ENCODE peak calls at places on chromosome 6, in nine cellular contexts. F is HCT116, S is GM23338, T is MM.1S, C is neural progenitor cell, L is GM23248, D is hepatocyte, R is PC-3, N is SK-N-SH. M is an unnamed sample.

GRCh38 chr6:88908598-88909548 is 54.5 kb downstream of the RNGTT start:
- DNase-seq in F (no peak), S (no peak), T (no peak), C (no peak), L (no peak), D (no peak), R (no peak), N (no peak), M (no peak)

GRCh38 chr6:1348675-1349074 is 36.8 kb downstream of the FOXQ1 start:
- DNase-seq in F (no peak), S (peak), T (no peak), C (peak), L (peak), D (no peak), R (no peak), N (no peak), M (no peak)

GRCh38 chr6:124961784-124962611 is at the start of gene RNF217:
- DNase-seq in F (no peak), S (peak), T (peak), C (peak), L (peak), D (peak), R (peak), N (peak), M (no peak)

GRCh38 chr6:53309059-53309896 is 39.5 kb downstream of the ELOVL5 start:
- DNase-seq in F (no peak), S (no peak), T (peak), C (no peak), L (peak), D (no peak), R (peak), N (peak), M (peak)

GRCh38 chr6:72760130-72760793 is 138.4 kb downstream of the KCNQ5 start:
- DNase-seq in F (no peak), S (no peak), T (no peak), C (no peak), L (peak), D (no peak), R (no peak), N (no peak), M (no peak)

GRCh38 chr6:42279144-42279781 is 61.6 kb upstream of the MRPS10 start:
- DNase-seq in F (no peak), S (no peak), T (no peak), C (no peak), L (peak), D (peak), R (peak), N (no peak), M (peak)

GRCh38 chr6:10749734-10750133 is 2.1 kb downstream of the TMEM14B start:
- DNase-seq in F (no peak), S (no peak), T (no peak), C (no peak), L (no peak), D (peak), R (no peak), N (no peak), M (no peak)

GRCh38 chr6:70133246-70133645 is 169.6 kb downstream of the COL9A1 start:
- DNase-seq in F (no peak), S (no peak), T (no peak), C (no peak), L (no peak), D (no peak), R (no peak), N (no peak), M (no peak)

GRCh38 chr6:119308048-119308570 is 41.5 kb downstream of the MAN1A1 start:
- DNase-seq in F (peak), S (peak), T (no peak), C (no peak), L (peak), D (peak), R (peak), N (no peak), M (no peak)

GRCh38 chr6:137334884-137335283 is 115.7 kb upstream of the IFNGR1 start:
- DNase-seq in F (no peak), S (no peak), T (no peak), C (no peak), L (no peak), D (no peak), R (no peak), N (no peak), M (no peak)
- TF ChIP-seq EZH2phosphoT487 in F (no peak), S (no peak), T (no peak), C (no peak), L (no peak), D (no peak), R (no peak), N (no peak), M (no peak)

GRCh38 chr6:108958900-108959770 is 110.9 kb downstream of the ARMC2 start:
- DNase-seq in F (no peak), S (peak), T (peak), C (no peak), L (no peak), D (no peak), R (no peak), N (no peak), M (peak)

GRCh38 chr6:108953681-108954080 is 105.5 kb downstream of the ARMC2 start:
- DNase-seq in F (no peak), S (no peak), T (no peak), C (no peak), L (peak), D (no peak), R (no peak), N (no peak), M (no peak)

GRCh38 chr6:108952776-108953486 is 104.7 kb downstream of the ARMC2 start:
- DNase-seq in F (no peak), S (no peak), T (no peak), C (no peak), L (peak), D (no peak), R (no peak), N (no peak), M (no peak)

GRCh38 chr6:108957221-108957620 is 109.0 kb downstream of the ARMC2 start:
- DNase-seq in F (no peak), S (no peak), T (no peak), C (peak), L (no peak), D (no peak), R (no peak), N (no peak), M (no peak)

DNA sequence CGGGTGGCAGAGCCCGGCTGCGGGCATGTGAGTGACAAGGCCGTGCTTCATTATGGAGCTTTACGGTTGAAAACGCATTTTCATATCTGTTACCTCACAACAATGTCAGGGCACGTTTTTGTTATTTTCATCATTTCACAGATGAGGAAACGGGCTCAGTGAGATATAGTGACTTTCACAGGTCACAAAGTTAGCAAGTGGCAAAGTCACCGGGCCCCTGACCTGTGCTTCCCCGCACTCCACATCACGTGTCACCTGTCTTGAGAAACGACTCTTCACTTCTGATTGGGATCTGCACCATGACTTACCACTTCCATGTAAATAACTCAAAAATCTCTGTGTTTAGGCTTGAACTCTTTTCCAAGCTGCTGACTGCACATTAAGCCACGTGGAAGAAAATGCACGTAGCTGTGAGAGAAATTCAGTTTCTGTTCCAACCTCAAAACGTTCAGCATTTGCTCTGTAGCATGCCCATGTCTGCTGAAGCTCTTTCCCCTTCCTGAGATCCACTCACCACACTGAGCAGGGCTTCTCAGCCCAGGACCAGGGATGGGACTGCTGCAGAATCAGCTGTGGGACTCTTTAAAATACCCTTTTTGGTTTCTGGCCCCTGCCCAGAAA is 107.2 kb downstream of the ARMC2 start:
- DNase-seq in F (no peak), S (no peak), T (peak), C (no peak), L (no peak), D (no peak), R (no peak), N (no peak), M (no peak)
- H3K4me2 ChIP-seq in F (no peak), S (no peak), T (peak), C (no peak), L (no peak), D (no peak), R (no peak), N (no peak), M (no peak)

GRCh38 chr6:90384720-90385119 is 88.1 kb upstream of the BACH2 start:
- DNase-seq in F (no peak), S (peak), T (no peak), C (peak), L (no peak), D (no peak), R (no peak), N (no peak), M (peak)

GRCh38 chr6:90386796-90387390 is 90.2 kb upstream of the BACH2 start:
- DNase-seq in F (no peak), S (no peak), T (no peak), C (no peak), L (no peak), D (no peak), R (no peak), N (no peak), M (no peak)

GRCh38 chr6:90383212-90383611 is 86.6 kb upstream of the BACH2 start:
- DNase-seq in F (no peak), S (no peak), T (no peak), C (no peak), L (no peak), D (no peak), R (no peak), N (no peak), M (peak)

GRCh38 chr6:90385914-90386313 is 89.3 kb upstream of the BACH2 start:
- DNase-seq in F (no peak), S (peak), T (no peak), C (no peak), L (no peak), D (no peak), R (no peak), N (no peak), M (peak)

GRCh38 chr6:90382760-90383159 is 86.1 kb upstream of the BACH2 start:
- DNase-seq in F (no peak), S (peak), T (no peak), C (no peak), L (no peak), D (no peak), R (no peak), N (no peak), M (peak)
- TF ChIP-seq EZH2phosphoT487 in F (no peak), S (no peak), T (no peak), C (no peak), L (no peak), D (no peak), R (no peak), N (no peak), M (no peak)

GRCh38 chr6:168526841-168527281 is 85.9 kb downstream of the SMOC2 start:
- DNase-seq in F (no peak), S (no peak), T (no peak), C (no peak), L (no peak), D (no peak), R (no peak), N (no peak), M (no peak)

GRCh38 chr6:168525926-168526630 is 85.1 kb downstream of the SMOC2 start:
- DNase-seq in F (no peak), S (no peak), T (no peak), C (no peak), L (no peak), D (no peak), R (no peak), N (no peak), M (no peak)

GRCh38 chr6:168529214-168529613 is 88.2 kb downstream of the SMOC2 start:
- DNase-seq in F (no peak), S (no peak), T (no peak), C (no peak), L (no peak), D (no peak), R (no peak), N (no peak), M (no peak)

GRCh38 chr6:168528457-168529095 is 87.6 kb downstream of the SMOC2 start:
- DNase-seq in F (no peak), S (no peak), T (peak), C (no peak), L (no peak), D (no peak), R (no peak), N (no peak), M (peak)

DNA sequence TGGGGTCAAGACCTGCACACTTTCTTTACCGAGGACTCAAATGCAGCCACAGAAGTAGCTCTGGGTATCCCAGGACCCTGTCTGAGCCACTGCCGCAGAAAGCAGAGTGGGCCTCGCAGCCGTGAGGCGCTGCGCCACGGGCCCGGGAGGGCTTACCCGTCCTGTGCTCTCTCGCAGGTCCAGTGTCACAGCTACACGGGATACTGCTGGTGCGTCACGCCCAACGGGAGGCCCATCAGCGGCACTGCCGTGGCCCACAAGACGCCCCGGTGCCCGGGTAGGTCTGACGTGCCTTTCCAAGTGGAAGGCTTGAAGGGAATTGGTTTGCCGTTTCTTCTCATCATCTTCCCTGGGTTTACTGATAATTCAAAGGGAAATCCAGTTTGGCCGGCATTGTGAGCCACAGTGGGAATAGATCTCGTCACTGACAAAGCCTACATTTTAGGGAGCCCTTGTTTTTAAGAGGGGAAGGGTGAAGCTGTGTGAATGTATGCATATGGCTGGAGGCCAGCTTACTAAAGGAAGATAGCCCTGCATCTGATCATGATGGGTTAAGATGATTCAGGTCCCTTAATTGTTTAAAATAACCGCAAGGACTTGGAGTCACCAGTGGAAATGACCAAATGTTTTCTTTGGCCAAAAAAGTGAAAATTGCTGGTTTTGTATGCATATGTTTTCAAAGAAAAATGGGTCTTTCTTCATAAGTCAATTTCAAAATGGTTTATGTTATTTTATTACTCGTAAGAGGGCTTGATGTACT is 86.6 kb downstream of the SMOC2 start:
- DNase-seq in F (no peak), S (no peak), T (no peak), C (no peak), L (peak), D (no peak), R (peak), N (no peak), M (no peak)
- H3K4me2 ChIP-seq in F (no peak), S (no peak), T (no peak), C (no peak), L (no peak), D (no peak), R (no peak), N (no peak), M (no peak)

GRCh38 chr6:17281100-17281496 is at the start of gene RBM24:
- DNase-seq in F (peak), S (peak), T (peak), C (peak), L (peak), D (peak), R (peak), N (peak), M (no peak)
- TF ChIP-seq EZH2phosphoT487 in F (no peak), S (no peak), T (no peak), C (peak), L (no peak), D (no peak), R (no peak), N (no peak), M (no peak)